ENCODE peak calls at places on chromosomes 12 and 14, in eight cellular contexts. G is aorta, A is Panc1, W is pancreas, V is lung, T is tibial artery, I is mesendoderm, D is K562. Z is an unnamed sample.

GRCh38 chr12:124207617-124208016 is 87.3 kb upstream of the RFLNA start:
- DNase-seq in D (no peak), A (no peak), G (no peak), W (no peak), I (no peak), V (no peak), T (no peak), Z (no peak)

GRCh38 chr14:65277027-65277426 is 135.5 kb upstream of the FUT8 start:
- DNase-seq in G (no peak), I (peak), D (no peak), A (no peak), V (no peak), W (no peak), T (no peak), Z (no peak)

GRCh38 chr14:105974902-105975301 is 448.5 kb downstream of the TMEM121 start:
- DNase-seq in A (no peak), I (peak), D (peak), W (no peak), V (no peak), G (no peak), T (no peak), Z (no peak)

GRCh38 chr14:50619569-50620141 is 48.5 kb downstream of the SAV1 start:
- DNase-seq in V (no peak), T (no peak), A (peak), W (no peak), D (no peak), G (no peak), I (peak), Z (no peak)

GRCh38 chr12:50579757-50580267 is 75.0 kb downstream of the DIP2B start:
- DNase-seq in G (no peak), V (no peak), D (no peak), T (no peak), A (no peak), W (no peak), I (no peak), Z (peak)

GRCh38 chr14:99035268-99035667 is 236.7 kb downstream of the BCL11B start:
- DNase-seq in W (no peak), D (no peak), I (peak), A (no peak), V (peak), T (peak), G (peak), Z (no peak)

GRCh38 chr14:35438910-35439713 is 34.6 kb upstream of the NFKBIA start:
- DNase-seq in G (no peak), T (no peak), D (no peak), V (no peak), A (no peak), I (peak), W (no peak), Z (no peak)

GRCh38 chr14:68359862-68360552 is 432.9 kb downstream of the ZFP36L1 start:
- DNase-seq in D (peak), W (no peak), G (peak), A (no peak), V (peak), I (peak), T (peak), Z (peak)

GRCh38 chr14:103879118-103879569 is 31.8 kb upstream of the PPP1R13B start:
- DNase-seq in T (no peak), I (no peak), V (no peak), A (no peak), D (no peak), W (no peak), G (no peak), Z (no peak)

GRCh38 chr14:103880986-103881926 is 33.9 kb upstream of the PPP1R13B start:
- DNase-seq in I (no peak), A (no peak), D (no peak), G (no peak), T (no peak), V (no peak), W (peak), Z (no peak)

GRCh38 chr14:103879570-103880333 is 32.4 kb upstream of the PPP1R13B start:
- DNase-seq in I (peak), T (no peak), V (peak), G (no peak), W (peak), D (peak), A (no peak), Z (no peak)

GRCh38 chr14:103880334-103880985 is 33.1 kb upstream of the PPP1R13B start:
- DNase-seq in T (peak), W (peak), A (no peak), D (no peak), G (peak), I (no peak), V (peak), Z (no peak)

GRCh38 chr14:103878180-103878579 is 30.8 kb upstream of the PPP1R13B start:
- DNase-seq in V (no peak), W (no peak), D (no peak), A (no peak), T (no peak), I (no peak), G (no peak), Z (no peak)
- H3K27ac ChIP-seq in V (no peak), W (no peak), D (no peak), A (no peak), T (no peak), I (no peak), G (no peak), Z (no peak)

DNA sequence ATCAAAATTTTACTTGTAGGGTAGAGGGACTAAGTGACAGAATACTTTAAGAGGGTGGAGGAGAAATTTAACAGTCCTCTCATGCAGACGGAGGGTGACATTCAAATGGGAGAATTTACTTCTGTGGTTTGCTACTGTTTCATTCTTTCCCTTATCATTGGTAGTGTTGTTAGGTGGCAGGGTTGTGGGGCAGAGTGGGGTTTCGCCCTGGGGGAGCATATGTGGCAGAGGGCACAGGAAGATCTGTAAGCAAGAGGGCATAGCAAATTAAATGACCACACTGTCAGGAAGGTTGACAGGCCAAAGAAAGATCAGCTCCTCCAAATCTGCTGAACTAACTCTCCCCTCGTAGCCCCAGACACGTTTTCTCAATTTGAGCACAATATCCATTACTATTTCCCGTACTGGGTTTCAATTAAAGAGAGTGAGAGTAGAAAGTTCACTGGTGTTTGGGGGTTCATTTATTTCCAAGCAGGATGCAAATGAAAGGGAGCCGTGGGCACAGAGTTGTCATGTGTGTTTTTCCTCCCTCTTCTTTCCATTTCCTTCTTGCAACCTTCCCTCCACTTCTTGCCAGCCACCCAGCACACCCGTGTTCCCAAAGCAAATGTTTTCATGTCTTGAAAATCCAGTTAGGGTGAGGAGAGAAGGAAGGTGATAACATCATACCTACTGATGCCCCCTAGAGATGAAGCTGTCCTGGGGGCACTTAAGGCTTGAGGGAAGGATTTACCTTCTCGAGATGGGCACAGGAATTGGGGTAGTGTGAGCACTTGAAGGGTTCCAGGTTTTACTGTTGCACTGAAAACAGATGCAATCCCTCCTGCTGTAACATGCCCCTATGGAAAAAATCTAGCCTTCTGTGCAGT is 6.5 kb upstream of the TBX3 start:
- DNase-seq in A (no peak), V (no peak), T (no peak), I (no peak), W (no peak), G (no peak), D (no peak), Z (no peak)
- H3K27ac ChIP-seq in A (no peak), V (no peak), T (no peak), I (no peak), W (no peak), G (no peak), D (no peak), Z (no peak)

DNA sequence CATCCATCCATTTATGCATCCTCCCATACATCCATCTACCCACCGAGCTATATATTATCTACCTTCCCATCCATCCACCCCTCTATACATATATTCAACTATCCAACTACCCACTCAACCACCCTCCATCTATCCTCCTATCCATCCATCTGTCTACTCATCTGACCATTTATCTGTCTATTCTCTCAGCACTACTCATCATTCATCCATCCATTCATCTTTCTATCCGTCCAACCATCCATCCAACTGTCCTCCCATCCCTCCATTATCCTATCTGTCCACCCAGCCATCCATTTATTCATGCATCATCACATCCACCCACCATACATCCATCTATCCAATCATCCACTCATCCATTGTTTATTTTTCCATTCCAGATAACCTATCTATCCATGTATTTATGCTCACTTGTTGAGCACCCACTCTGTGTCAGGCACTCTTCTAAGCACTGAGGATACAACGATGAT is 11.5 kb downstream of the ASB2 start:
- DNase-seq in D (no peak), V (no peak), I (no peak), G (no peak), W (no peak), T (no peak), A (no peak), Z (no peak)
- H3K27ac ChIP-seq in D (no peak), V (peak), I (no peak), G (peak), W (no peak), T (peak), A (no peak), Z (no peak)

DNA sequence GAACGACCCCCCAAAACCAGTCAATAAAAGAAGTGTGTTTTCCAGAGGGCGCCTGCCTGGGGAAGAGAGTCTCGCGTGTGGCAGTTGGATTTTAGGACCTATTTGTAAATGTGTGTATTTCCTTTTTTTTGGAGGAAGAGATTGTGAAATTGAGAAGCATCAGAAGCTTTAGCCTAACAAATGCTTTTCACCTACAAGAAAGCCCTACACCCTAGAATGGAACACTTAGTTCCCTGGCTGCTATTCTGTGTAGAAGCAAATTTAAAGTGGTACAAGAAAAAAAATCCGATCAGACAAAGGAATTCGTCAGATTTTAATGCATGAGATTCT is 1.4 kb downstream of the RCOR1 start:
- DNase-seq in I (no peak), T (no peak), W (no peak), A (no peak), V (no peak), G (no peak), D (no peak), Z (no peak)
- H3K27ac ChIP-seq in I (no peak), T (peak), W (peak), A (peak), V (peak), G (no peak), D (peak), Z (peak)

GRCh38 chr12:106564678-106565329 is 18.0 kb upstream of the RFX4 start:
- DNase-seq in G (no peak), D (no peak), V (no peak), I (no peak), A (no peak), T (no peak), W (no peak), Z (no peak)
- H3K27ac ChIP-seq in G (no peak), D (no peak), V (no peak), I (no peak), A (no peak), T (no peak), W (no peak), Z (no peak)

GRCh38 chr12:27006797-27007467 is 7.3 kb downstream of the TM7SF3 start:
- DNase-seq in W (no peak), A (no peak), V (no peak), D (no peak), G (no peak), I (no peak), T (no peak), Z (no peak)
- H3K27ac ChIP-seq in W (no peak), A (no peak), V (no peak), D (no peak), G (no peak), I (no peak), T (peak), Z (no peak)

DNA sequence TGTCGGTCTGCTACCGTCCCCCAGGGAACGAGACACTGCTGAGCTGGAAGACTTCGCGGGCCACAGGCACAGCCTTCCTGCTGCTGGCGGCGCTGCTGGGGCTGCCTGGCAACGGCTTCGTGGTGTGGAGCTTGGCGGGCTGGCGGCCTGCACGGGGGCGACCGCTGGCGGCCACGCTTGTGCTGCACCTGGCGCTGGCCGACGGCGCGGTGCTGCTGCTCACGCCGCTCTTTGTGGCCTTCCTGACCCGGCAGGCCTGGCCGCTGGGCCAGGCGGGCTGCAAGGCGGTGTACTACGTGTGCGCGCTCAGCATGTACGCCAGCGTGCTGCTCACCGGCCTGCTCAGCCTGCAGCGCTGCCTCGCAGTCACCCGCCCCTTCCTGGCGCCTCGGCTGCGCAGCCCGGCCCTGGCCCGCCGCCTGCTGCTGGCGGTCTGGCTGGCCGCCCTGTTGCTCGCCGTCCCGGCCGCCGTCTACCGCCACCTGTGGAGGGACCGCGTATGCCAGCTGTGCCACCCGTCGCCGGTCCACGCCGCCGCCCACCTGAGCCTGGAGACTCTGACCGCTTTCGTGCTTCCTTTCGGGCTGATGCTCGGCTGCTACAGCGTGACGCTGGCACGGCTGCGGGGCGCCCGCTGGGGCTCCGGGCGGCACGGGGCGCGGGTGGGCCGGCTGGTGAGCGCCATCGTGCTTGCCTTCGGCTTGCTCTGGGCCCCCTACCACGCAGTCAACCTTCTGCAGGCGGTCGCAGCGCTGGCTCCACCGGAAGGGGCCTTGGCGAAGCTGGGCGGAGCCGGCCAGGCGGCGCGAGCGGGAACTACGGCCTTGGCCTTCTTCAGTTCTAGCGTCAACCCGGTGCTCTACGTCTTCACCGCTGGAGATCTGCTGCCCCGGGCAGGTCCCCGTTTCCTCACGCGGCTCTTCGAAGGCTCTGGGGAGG is at the start of gene LTB4R:
- DNase-seq in G (peak), V (peak), I (no peak), W (peak), A (no peak), T (peak), D (no peak), Z (no peak)
- H3K27ac ChIP-seq in G (no peak), V (peak), I (no peak), W (peak), A (no peak), T (peak), D (no peak), Z (peak)

GRCh38 chr12:109199324-109199723 is 82.9 kb downstream of the ACACB start:
- DNase-seq in V (no peak), W (no peak), G (no peak), A (no peak), D (no peak), I (no peak), T (no peak), Z (no peak)
- H3K27ac ChIP-seq in V (no peak), W (no peak), G (no peak), A (no peak), D (no peak), I (no peak), T (no peak), Z (no peak)

GRCh38 chr14:104710071-104710735 is 13.8 kb upstream of the ADSS1 start:
- DNase-seq in A (no peak), V (no peak), D (no peak), G (no peak), T (no peak), W (no peak), I (no peak), Z (no peak)

GRCh38 chr14:104708606-104709268 is 15.3 kb upstream of the ADSS1 start:
- DNase-seq in G (peak), V (peak), D (peak), I (peak), W (peak), A (no peak), T (peak), Z (no peak)

GRCh38 chr14:104707629-104708595 is 16.1 kb upstream of the ADSS1 start:
- DNase-seq in A (no peak), I (no peak), W (no peak), G (no peak), T (no peak), D (no peak), V (no peak), Z (no peak)

GRCh38 chr14:104706733-104707628 is 17.0 kb upstream of the ADSS1 start:
- DNase-seq in T (no peak), A (no peak), W (no peak), V (no peak), D (no peak), I (no peak), G (no peak), Z (no peak)

GRCh38 chr14:104709387-104710019 is 14.5 kb upstream of the ADSS1 start:
- DNase-seq in D (no peak), G (no peak), W (no peak), A (no peak), I (no peak), V (no peak), T (no peak), Z (no peak)
- H3K27ac ChIP-seq in D (no peak), G (no peak), W (no peak), A (peak), I (no peak), V (no peak), T (peak), Z (no peak)

GRCh38 chr14:103128631-103129300 is 5.5 kb downstream of the TNFAIP2 start:
- DNase-seq in W (peak), G (no peak), D (no peak), A (no peak), T (no peak), V (no peak), I (no peak), Z (no peak)

GRCh38 chr14:103130965-103131364 is 7.7 kb downstream of the TNFAIP2 start:
- DNase-seq in I (no peak), W (peak), V (no peak), T (no peak), A (no peak), D (no peak), G (no peak), Z (no peak)

GRCh38 chr14:103127861-103128598 is 4.8 kb downstream of the TNFAIP2 start:
- DNase-seq in W (peak), A (no peak), T (no peak), D (no peak), V (no peak), I (no peak), G (peak), Z (no peak)

GRCh38 chr14:103130017-103130764 is 6.9 kb downstream of the TNFAIP2 start:
- DNase-seq in V (no peak), A (no peak), D (no peak), I (no peak), T (no peak), W (peak), G (no peak), Z (no peak)

DNA sequence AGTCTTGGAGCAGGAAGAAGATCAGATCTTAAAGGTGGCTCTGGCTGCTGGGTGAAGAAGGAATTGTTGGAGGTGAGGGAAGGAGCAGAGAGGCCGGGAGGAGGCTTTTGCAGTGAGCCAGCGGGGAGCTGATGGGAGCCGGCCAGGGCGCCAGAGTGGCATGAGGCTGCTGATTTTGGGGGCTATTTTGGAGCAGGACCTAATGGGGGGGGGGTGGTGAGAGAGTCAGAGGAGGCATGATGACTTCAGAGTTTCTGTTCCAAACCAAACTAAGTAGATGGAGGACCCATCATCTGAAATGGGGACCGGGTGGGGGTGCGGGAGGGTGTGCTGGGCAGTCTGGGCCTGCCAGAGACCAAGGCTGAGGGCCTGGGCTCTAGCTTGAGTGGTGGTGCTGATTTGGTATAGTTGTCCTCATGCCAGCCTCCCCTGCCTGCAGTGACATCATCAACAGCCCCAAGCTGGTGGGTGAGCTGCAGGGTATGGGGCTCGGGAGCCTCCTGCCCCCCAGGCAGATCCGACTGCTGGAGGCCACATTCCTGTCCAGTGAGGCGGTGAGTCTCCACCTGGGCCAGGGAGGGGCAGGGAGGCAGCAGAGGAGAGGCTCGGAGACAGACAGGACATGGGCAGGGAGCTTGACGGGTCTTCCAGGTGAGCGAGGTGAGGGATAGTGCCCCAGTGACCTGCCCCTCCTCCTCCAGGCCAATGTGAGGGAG is 6.2 kb downstream of the TNFAIP2 start:
- DNase-seq in G (no peak), V (no peak), I (peak), A (no peak), W (peak), T (peak), D (no peak), Z (no peak)
- H3K27ac ChIP-seq in G (no peak), V (no peak), I (no peak), A (peak), W (peak), T (no peak), D (no peak), Z (no peak)

Z was measured in keratinocyte.